ENCODE peak calls at places on chromosomes 3 and 15, in four cellular contexts. S is bronchial epithelial cell, R is fibroblast of lung, X is hepatocyte. Y is an unnamed sample.

GRCh38 chr15:50873935-50874353 is 34.5 kb upstream of the AP4E1 start:
- DNase-seq in X (no peak), R (peak; percentile 10), S (no peak), Y (no peak)

GRCh38 chr3:161671141-161671540 is 174.5 kb downstream of the OTOL1 start:
- DNase-seq in R (no peak), S (no peak), X (no peak), Y (no peak)

GRCh38 chr3:7074217-7074616 is 213.3 kb downstream of the GRM7 start:
- DNase-seq in S (no peak), X (no peak), R (no peak), Y (no peak)

GRCh38 chr3:197083486-197083885 is 53.9 kb upstream of the MELTF start:
- DNase-seq in R (peak; percentile 75), S (peak; percentile 88), X (peak; percentile 6), Y (peak; percentile 52)

GRCh38 chr3:55686720-55687254 is 199.7 kb upstream of the WNT5A start:
- DNase-seq in R (no peak), S (no peak), X (no peak), Y (no peak)

GRCh38 chr15:33132722-33133345 is 61.7 kb downstream of the FMN1 start:
- DNase-seq in S (peak; percentile 95), R (peak; percentile 83), X (peak; percentile 73), Y (peak; percentile 83)

GRCh38 chr3:122322095-122323075 is 2.7 kb upstream of the CSTA start:
- DNase-seq in S (no peak), R (no peak), X (no peak), Y (no peak)

GRCh38 chr3:22582291-22582690 is 620.8 kb upstream of the UBE2E2 start:
- DNase-seq in X (no peak), S (no peak), R (no peak), Y (no peak)

GRCh38 chr15:67043939-67044771 is 21.2 kb upstream of the SMAD3 start:
- DNase-seq in X (no peak), S (peak; percentile 69), R (peak; percentile 74), Y (peak; percentile 90)

GRCh38 chr3:113428581-113428980 is 12.7 kb downstream of the CFAP44 start:
- DNase-seq in X (no peak), R (no peak), S (peak; percentile 35), Y (no peak)

GRCh38 chr3:116153174-116153573 is 292.1 kb downstream of the LSAMP start:
- DNase-seq in R (peak; percentile 35), S (no peak), X (no peak), Y (peak; percentile 38)

GRCh38 chr3:53828581-53828980 is 17.6 kb downstream of the CHDH start:
- DNase-seq in S (no peak), X (no peak), R (no peak), Y (no peak)

GRCh38 chr3:161266731-161267150 is 45.6 kb downstream of the NMD3 start:
- DNase-seq in S (peak; percentile 91), X (no peak), R (peak; percentile 76), Y (peak; percentile 64)

GRCh38 chr15:51924146-51925068 is 47.2 kb downstream of the LEO1 start:
- DNase-seq in R (no peak), S (no peak), X (no peak), Y (no peak)

GRCh38 chr3:12560505-12561188 is 3.8 kb downstream of the MKRN2 start:
- DNase-seq in X (no peak), R (no peak), S (no peak), Y (no peak)

GRCh38 chr3:71511037-71511436 is 72.5 kb downstream of the FOXP1 start:
- DNase-seq in R (peak; percentile 64), S (peak; percentile 58), X (peak; percentile 42), Y (peak; percentile 83)

GRCh38 chr3:144774897-144775296 is 803.3 kb downstream of the DIPK2A start:
- DNase-seq in X (no peak), S (no peak), R (no peak), Y (peak; percentile 62)

GRCh38 chr3:9204253-9205005 is 45.0 kb downstream of the SRGAP3 start:
- DNase-seq in X (peak; percentile 40), R (no peak), S (no peak), Y (no peak)

GRCh38 chr3:2839886-2840285 is 270.3 kb downstream of the IL5RA start:
- DNase-seq in R (peak; percentile 23), X (no peak), S (no peak), Y (no peak)

GRCh38 chr15:65245096-65245849 is 34.0 kb upstream of the CILP start:
- DNase-seq in R (peak; percentile 68), X (peak; percentile 73), S (peak; percentile 32), Y (peak; percentile 61)

GRCh38 chr3:178097576-178097975 is 438.7 kb upstream of the KCNMB2 start:
- DNase-seq in R (peak; percentile 97), S (peak; percentile 54), X (peak; percentile 44), Y (peak; percentile 96)

GRCh38 chr3:188198760-188199327 is 44.9 kb downstream of the LPP start:
- DNase-seq in X (peak; percentile 38), R (no peak), S (no peak), Y (no peak)

GRCh38 chr3:45140392-45140791 is 5.8 kb downstream of the CDCP1 start:
- DNase-seq in X (no peak), R (peak; percentile 56), S (peak; percentile 92), Y (no peak)

GRCh38 chr3:112675943-112676530 is 35.1 kb upstream of the CCDC80 start:
- DNase-seq in R (no peak), X (no peak), S (no peak), Y (no peak)

GRCh38 chr3:48222616-48223513 is at the start of gene CAMP:
- DNase-seq in R (peak; percentile 36), S (peak; percentile 97), X (peak; percentile 70), Y (peak; percentile 78)

GRCh38 chr3:143070977-143071551 is 48.5 kb upstream of the CHST2 start:
- DNase-seq in X (peak; percentile 23), R (peak; percentile 62), S (peak; percentile 81), Y (peak; percentile 79)

GRCh38 chr15:74799843-74800558 is 12.6 kb upstream of the LMAN1L start:
- DNase-seq in X (peak; percentile 77), S (peak; percentile 94), R (peak; percentile 60), Y (peak; percentile 71)

GRCh38 chr3:196055683-196056270 is 26.1 kb downstream of the TFRC start:
- DNase-seq in R (peak; percentile 39), S (no peak), X (peak; percentile 36), Y (peak; percentile 5)
- H3K36me3 ChIP-seq in R (peaks cover 15% of the 10 kb centered on the region), S (peaks cover 44% of the 10 kb centered on the region), X (peaks cover 7% of the 10 kb centered on the region), Y (peaks cover 89% of the 10 kb centered on the region)

DNA sequence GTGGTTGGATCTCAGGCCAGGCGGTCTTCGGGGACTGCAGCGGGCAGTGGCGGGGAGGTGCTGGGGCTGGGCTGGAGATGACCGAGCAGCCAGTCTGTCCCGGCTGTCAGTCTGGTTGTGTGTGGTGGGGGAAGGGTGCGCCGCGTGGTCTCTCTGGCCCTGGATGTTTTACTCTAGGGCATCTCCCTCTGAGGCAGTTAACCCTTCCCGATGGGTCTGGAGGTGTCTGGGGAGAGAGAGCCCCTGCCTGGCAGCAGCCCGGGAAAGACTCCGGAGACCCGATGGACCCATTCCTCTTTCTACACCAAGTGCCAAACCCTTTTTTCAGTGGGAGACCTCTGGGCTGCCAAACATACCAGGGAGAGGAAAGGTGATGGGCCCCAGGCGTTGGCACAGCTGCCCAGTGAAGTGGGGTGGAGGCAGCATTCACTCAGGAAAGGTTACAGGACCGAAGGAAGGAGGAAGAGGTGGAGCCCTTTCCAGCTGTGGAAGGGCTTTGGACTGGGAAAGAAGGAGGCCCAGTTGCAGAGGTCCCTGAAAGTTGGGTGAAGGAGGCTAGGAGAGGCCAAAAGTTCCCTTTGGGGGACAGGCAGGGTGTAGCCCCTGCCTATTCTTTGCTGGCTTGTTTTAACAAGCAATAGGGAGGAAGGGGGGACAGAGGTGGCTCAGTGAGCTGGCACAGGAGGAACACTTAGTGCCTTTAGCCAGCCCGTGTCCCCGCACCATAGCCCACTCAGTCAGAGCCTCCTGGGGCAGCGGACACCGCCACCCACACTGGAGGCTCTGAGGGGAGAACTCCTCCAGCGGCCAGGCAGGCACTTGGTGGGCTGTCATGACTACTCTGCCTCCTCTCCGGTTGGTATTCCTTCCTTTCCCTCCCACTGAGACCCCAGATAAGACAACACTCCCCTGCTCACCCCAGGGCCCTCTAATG is 2.7 kb upstream of the BAHD1 start:
- DNase-seq in S (no peak), X (no peak), R (no peak), Y (no peak)
- H3K4me3 ChIP-seq in S (no peak overlapping the region), X (no peak overlapping the region), R (no peak overlapping the region), Y (no peak overlapping the region)

GRCh38 chr3:52001443-52001974 is 5.8 kb upstream of the RPL29 start:
- DNase-seq in S (peak; percentile 46), R (peak; percentile 54), X (peak; percentile 85), Y (peak; percentile 84)
- H3K36me3 ChIP-seq in S (no peaks in the 10 kb centered on the region), R (no peaks in the 10 kb centered on the region), X (no peaks in the 10 kb centered on the region), Y (no peaks in the 10 kb centered on the region)

GRCh38 chr3:152836269-152836668 is 1.3 kb downstream of the P2RY1 start:
- DNase-seq in R (no peak), S (no peak), X (no peak), Y (no peak)
- H3K4me3 ChIP-seq in R (peak overlapping the region; percentile 73), S (peak overlapping the region; percentile 93), X (peak overlapping the region; percentile 77), Y (peak overlapping the region; percentile 96)

GRCh38 chr3:184173374-184173722 is 1.3 kb upstream of the AP2M1 start:
- DNase-seq in S (no peak), X (no peak), R (no peak), Y (no peak)
- H3K36me3 ChIP-seq in S (peaks cover 18% of the 10 kb centered on the region), X (no peaks in the 10 kb centered on the region), R (peaks cover 15% of the 10 kb centered on the region), Y (peaks cover 24% of the 10 kb centered on the region)